ENCODE peak calls at places on chromosomes 12 and 14, in four cellular contexts. F, I, X and Z are unnamed samples.

GRCh38 chr12:109725321-109726105 is 11.9 kb downstream of the FAM222A start:
- DNase-seq in F (no peak), I (no peak), X (no peak), Z (no peak)

GRCh38 chr12:85441740-85442139 is 161.7 kb downstream of the ALX1 start:
- DNase-seq in F (no peak), I (no peak), X (no peak), Z (no peak)

GRCh38 chr12:27013606-27014084 is 539 bp downstream of the TM7SF3 start:
- DNase-seq in F (peak), I (no peak), X (no peak), Z (no peak)

GRCh38 chr12:130076752-130077151 is 85.5 kb upstream of the FZD10 start:
- DNase-seq in F (no peak), I (no peak), X (no peak), Z (no peak)

GRCh38 chr12:78674311-78675085 is 190.1 kb upstream of the SYT1 start:
- DNase-seq in F (no peak), I (no peak), X (no peak), Z (no peak)

GRCh38 chr14:50045039-50045711 is 71.2 kb downstream of the VCPKMT start:
- DNase-seq in F (peak), I (peak), X (peak), Z (peak)

GRCh38 chr12:78115889-78116288 is 285.2 kb downstream of the NAV3 start:
- DNase-seq in F (no peak), I (no peak), X (no peak), Z (no peak)

GRCh38 chr14:50230601-50231474 is 540 bp downstream of the SOS2 start:
- DNase-seq in F (peak), I (peak), X (peak), Z (peak)

GRCh38 chr12:130526813-130527212 is 189.1 kb downstream of the PIWIL1 start:
- DNase-seq in F (no peak), I (no peak), X (no peak), Z (no peak)

GRCh38 chr14:21090940-21091663 is 7.4 kb downstream of the ZNF219 start:
- DNase-seq in F (no peak), I (no peak), X (no peak), Z (no peak)

GRCh38 chr14:54420478-54421116 is 20.6 kb downstream of the CNIH1 start:
- DNase-seq in F (no peak), I (no peak), X (no peak), Z (no peak)

GRCh38 chr14:75660630-75661498 is at the start of the genes ERG28 and TTLL5:
- DNase-seq in F (peak), I (peak), X (peak), Z (peak)

GRCh38 chr14:59358105-59358504 is 107.1 kb downstream of the GPR135 start:
- DNase-seq in F (no peak), I (no peak), X (no peak), Z (no peak)

GRCh38 chr12:131709226-131709625 is 1.7 kb upstream of the SFSWAP start:
- DNase-seq in F (no peak), I (no peak), X (no peak), Z (no peak)

GRCh38 chr14:92362781-92363235 is 39.8 kb downstream of the SLC24A4 start:
- DNase-seq in F (no peak), I (no peak), X (no peak), Z (no peak)

GRCh38 chr12:162467-163307 is 51.3 kb downstream of the SLC6A12 start:
- DNase-seq in F (peak), I (no peak), X (no peak), Z (no peak)

GRCh38 chr12:1122803-1123202 is 131.8 kb downstream of the ERC1 start:
- DNase-seq in F (no peak), I (no peak), X (no peak), Z (no peak)

GRCh38 chr14:23436327-23437141 is 1.1 kb upstream of the MYH7 start:
- DNase-seq in F (no peak), I (no peak), X (no peak), Z (no peak)

GRCh38 chr12:93895096-93895460 is 217.9 kb downstream of the CRADD start:
- DNase-seq in F (no peak), I (no peak), X (no peak), Z (no peak)

GRCh38 chr12:62210422-62210821 is 49.8 kb upstream of the USP15 start:
- DNase-seq in F (peak), I (peak), X (no peak), Z (no peak)

GRCh38 chr14:28280997-28281598 is 485.5 kb upstream of the FOXG1 start:
- DNase-seq in F (no peak), I (no peak), X (no peak), Z (no peak)

GRCh38 chr14:99158646-99159165 is 113.3 kb downstream of the BCL11B start:
- DNase-seq in F (no peak), I (peak), X (no peak), Z (no peak)

GRCh38 chr14:56962431-56962830 is 152.2 kb upstream of the OTX2 start:
- DNase-seq in F (no peak), I (no peak), X (no peak), Z (no peak)

GRCh38 chr14:56959869-56960268 is 149.6 kb upstream of the OTX2 start:
- DNase-seq in F (no peak), I (no peak), X (no peak), Z (no peak)

GRCh38 chr14:56963381-56963780 is 153.1 kb upstream of the OTX2 start:
- DNase-seq in F (no peak), I (no peak), X (no peak), Z (no peak)

GRCh38 chr14:56964885-56965284 is 154.6 kb upstream of the OTX2 start:
- DNase-seq in F (no peak), I (no peak), X (no peak), Z (no peak)
- H3K4me3 ChIP-seq in F (no peak), I (no peak), X (no peak), Z (no peak)

GRCh38 chr12:123250471-123251383 is 17.5 kb downstream of the MTRFR start:
- DNase-seq in F (no peak), I (peak), X (peak), Z (peak)
- H3K27ac ChIP-seq in F (no peak), I (peak), X (peak), Z (peak)

GRCh38 chr14:93375673-93376156 is 28.7 kb downstream of the COX8C start:
- DNase-seq in F (peak), I (no peak), X (no peak), Z (no peak)
- H3K4me3 ChIP-seq in F (no peak), I (no peak), X (no peak), Z (no peak)

GRCh38 chr12:49021292-49021915 is 2.8 kb upstream of the PRKAG1 start:
- DNase-seq in F (no peak), I (no peak), X (no peak), Z (no peak)
- H3K27ac ChIP-seq in F (no peak), I (no peak), X (no peak), Z (no peak)

GRCh38 chr14:104863131-104863862 is 1.8 kb upstream of the CEP170B start:
- DNase-seq in F (no peak), I (no peak), X (no peak), Z (no peak)
- H3K4me3 ChIP-seq in F (no peak), I (peak), X (no peak), Z (peak)

GRCh38 chr12:13000935-13001724 is 1.1 kb upstream of the HEBP1 start:
- DNase-seq in F (peak), I (peak), X (peak), Z (peak)
- H3K27ac ChIP-seq in F (peak), I (peak), X (peak), Z (peak)

GRCh38 chr12:3261782-3262359 is 184.7 kb downstream of the TSPAN9 start:
- DNase-seq in F (no peak), I (no peak), X (no peak), Z (no peak)

GRCh38 chr12:3263939-3264699 is 186.9 kb downstream of the TSPAN9 start:
- DNase-seq in F (no peak), I (no peak), X (no peak), Z (no peak)

GRCh38 chr12:3262466-3262865 is 185.3 kb downstream of the TSPAN9 start:
- DNase-seq in F (no peak), I (no peak), X (no peak), Z (no peak)

GRCh38 chr12:3265406-3265805 is 188.2 kb downstream of the TSPAN9 start:
- DNase-seq in F (no peak), I (no peak), X (no peak), Z (no peak)

GRCh38 chr12:3263282-3263681 is 186.1 kb downstream of the TSPAN9 start:
- DNase-seq in F (no peak), I (no peak), X (no peak), Z (no peak)
- H3K4me3 ChIP-seq in F (no peak), I (no peak), X (no peak), Z (no peak)

GRCh38 chr14:101960225-101960624 is 4.1 kb upstream of the DYNC1H1 start:
- DNase-seq in F (peak), I (no peak), X (no peak), Z (no peak)
- H3K27ac ChIP-seq in F (no peak), I (no peak), X (no peak), Z (no peak)

GRCh38 chr12:120444676-120445075 is 1.5 kb downstream of the TRIAP1 start:
- DNase-seq in F (no peak), I (no peak), X (no peak), Z (no peak)
- H3K4me3 ChIP-seq in F (no peak), I (no peak), X (no peak), Z (no peak)

GRCh38 chr12:5593056-5593455 is 161.1 kb downstream of the NTF3 start:
- DNase-seq in F (no peak), I (no peak), X (no peak), Z (no peak)
- H3K27ac ChIP-seq in F (no peak), I (no peak), X (no peak), Z (no peak)